ENCODE peak calls at places on chromosomes 7 and 10, in four cellular contexts. B, F, N and D are unnamed samples.

GRCh38 chr7:75617634-75618234 is 121.0 kb downstream of the HIP1 start:
- DNase-seq in N (peak; percentile 38), F (no peak), B (no peak), D (peak; percentile 50)

GRCh38 chr7:158124671-158125079 is 462.9 kb downstream of the PTPRN2 start:
- DNase-seq in F (no peak), B (no peak), N (no peak), D (no peak)

GRCh38 chr10:480928-481551 is 208.4 kb downstream of the DIP2C start:
- DNase-seq in N (no peak), F (no peak), B (no peak), D (no peak)

GRCh38 chr7:110922906-110923305 is 168.0 kb upstream of the LRRN3 start:
- DNase-seq in F (no peak), N (peak; percentile 41), B (no peak), D (peak; percentile 6)

GRCh38 chr7:13041368-13041988 is 354.0 kb downstream of the ARL4A start:
- DNase-seq in N (peak; percentile 79), B (no peak), F (no peak), D (no peak)

GRCh38 chr7:107783648-107784047 is 19.4 kb downstream of the SLC26A3 start:
- DNase-seq in N (no peak), F (no peak), B (no peak), D (no peak)

GRCh38 chr7:69643708-69644445 is 45.6 kb downstream of the AUTS2 start:
- DNase-seq in F (no peak), N (no peak), B (no peak), D (peak; percentile 1)

GRCh38 chr10:131899695-131900349 is 986 bp upstream of the PPP2R2D start:
- DNase-seq in N (no peak), B (no peak), F (no peak), D (no peak)

GRCh38 chr10:60099998-60100747 is 193.8 kb upstream of the CCDC6 start:
- DNase-seq in B (no peak), F (peak; percentile 53), N (peak; percentile 64), D (peak; percentile 39)

GRCh38 chr10:126561499-126562208 is 108.8 kb downstream of the C10orf90 start:
- DNase-seq in F (no peak), B (no peak), N (no peak), D (no peak)

GRCh38 chr7:134782121-134782623 is 2.7 kb downstream of the CALD1 start:
- DNase-seq in B (no peak), F (no peak), N (no peak), D (no peak)

DNA sequence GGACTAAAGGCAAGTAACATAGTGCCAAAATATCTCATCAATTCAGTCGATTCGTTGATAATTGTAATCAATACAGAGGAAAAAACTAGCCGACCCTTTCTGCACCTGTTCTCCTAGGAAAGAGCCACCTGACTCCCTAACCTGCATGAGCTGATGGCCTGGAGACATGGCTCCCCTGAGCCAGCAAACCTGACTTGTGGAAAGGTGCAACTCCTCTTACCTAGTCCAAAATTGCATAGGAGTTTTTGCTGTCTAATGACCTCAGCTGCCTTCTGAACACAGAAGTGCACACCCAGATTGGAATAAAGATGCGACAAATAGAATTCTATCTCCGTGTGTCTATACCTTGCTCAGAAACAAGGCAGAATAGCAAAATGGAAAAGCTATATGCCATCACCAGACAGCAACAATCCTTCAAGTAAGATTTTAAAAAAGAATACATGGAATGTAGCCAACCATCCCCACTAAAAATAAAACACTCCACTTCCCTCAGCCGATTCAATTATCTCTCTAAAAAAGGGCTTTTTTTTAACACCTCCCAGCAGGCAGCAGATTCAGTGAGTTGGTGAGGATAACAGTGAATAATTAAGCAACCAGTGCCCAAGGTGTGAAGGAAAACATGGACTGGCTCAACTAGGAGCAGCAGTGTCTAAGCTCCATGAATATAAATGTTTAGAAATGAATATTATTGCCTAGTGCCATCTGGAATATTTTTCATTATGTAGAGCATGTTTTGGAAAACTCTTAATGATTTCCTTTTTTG is 26.6 kb upstream of the LMTK2 start:
- DNase-seq in N (no peak), F (no peak), B (no peak), D (no peak)
- TF ChIP-seq ESRRA in N (no peak), F (no peak), B (no peak), D (no peak)

DNA sequence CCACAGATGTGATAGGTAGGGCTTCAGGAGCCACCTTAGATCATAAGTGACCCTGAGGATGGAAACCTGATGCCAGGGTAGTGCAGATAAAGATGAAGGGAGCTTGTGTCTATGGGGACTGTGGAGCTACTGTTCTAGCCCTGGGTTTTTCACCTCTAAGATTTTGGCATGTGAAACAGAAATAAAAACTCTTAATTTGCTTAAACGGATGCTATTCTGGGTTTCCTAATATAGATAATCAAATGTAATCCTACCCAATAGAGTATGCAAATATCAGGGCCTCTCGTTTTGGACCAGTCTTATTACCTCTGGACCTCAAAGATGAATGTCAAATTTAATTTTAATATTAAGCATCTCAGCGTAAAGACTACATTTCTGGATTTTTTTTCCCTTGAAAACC is 49.3 kb downstream of the ABCB4 start:
- DNase-seq in F (no peak), B (no peak), N (no peak), D (no peak)
- TF ChIP-seq ESRRA in F (no peak), B (no peak), N (no peak), D (no peak)

GRCh38 chr10:12902135-12902572 is 99.4 kb downstream of the CCDC3 start:
- DNase-seq in F (peak; percentile 66), B (peak; percentile 68), N (peak; percentile 61), D (peak; percentile 50)
- TF ChIP-seq ESRRA in F (no peak), B (no peak), N (no peak), D (no peak)

GRCh38 chr10:121772890-121773289 is 154.9 kb downstream of the ATE1 start:
- DNase-seq in B (no peak), N (no peak), F (no peak), D (peak; percentile 77)

GRCh38 chr10:121772406-121772805 is 155.4 kb downstream of the ATE1 start:
- DNase-seq in B (no peak), N (no peak), F (no peak), D (no peak)

GRCh38 chr10:121771957-121772356 is 155.9 kb downstream of the ATE1 start:
- DNase-seq in F (no peak), B (no peak), N (no peak), D (no peak)

GRCh38 chr10:121774813-121775212 is 153.0 kb downstream of the ATE1 start:
- DNase-seq in F (no peak), B (no peak), N (no peak), D (no peak)

GRCh38 chr10:121774404-121774803 is 153.4 kb downstream of the ATE1 start:
- DNase-seq in F (no peak), B (no peak), N (no peak), D (peak; percentile 25)
- TF ChIP-seq ESRRA in F (no peak), B (no peak), N (no peak), D (no peak)